ENCODE peak calls at places on chromosomes 16 and 17, in six cellular contexts. Z, M, T, C, Q and V are unnamed samples.

GRCh38 chr16:47143677-47144558 is at the start of gene NETO2:
- DNase-seq in Z (peak; percentile 80), M (peak; percentile 48), T (peak; percentile 22), C (peak; percentile 71), Q (peak; percentile 22), V (no peak)

GRCh38 chr17:6681176-6681575 is 29.6 kb downstream of the C17orf100 start:
- DNase-seq in Z (no peak), M (no peak), T (no peak), C (peak; percentile 18), Q (no peak), V (no peak)

GRCh38 chr17:49748791-49749190 is 15.1 kb downstream of the FAM117A start:
- DNase-seq in Z (no peak), M (no peak), T (no peak), C (no peak), Q (no peak), V (peak; percentile 91)

GRCh38 chr17:19378416-19379293 is at the start of gene MAPK7:
- DNase-seq in Z (no peak), M (no peak), T (no peak), C (no peak), Q (no peak), V (no peak)

GRCh38 chr16:11394593-11394960 is 49.3 kb downstream of the RMI2 start:
- DNase-seq in Z (no peak), M (no peak), T (no peak), C (no peak), Q (no peak), V (no peak)

GRCh38 chr17:45871718-45872117 is 22.6 kb upstream of the MAPT start:
- DNase-seq in Z (no peak), M (no peak), T (no peak), C (no peak), Q (no peak), V (no peak)

GRCh38 chr17:27569257-27569722 is 61.7 kb upstream of the LGALS9 start:
- DNase-seq in Z (peak; percentile 53), M (no peak), T (no peak), C (peak; percentile 38), Q (no peak), V (no peak)

GRCh38 chr17:44084131-44084538 is 13.6 kb downstream of the G6PC3 start:
- DNase-seq in Z (no peak), M (no peak), T (no peak), C (peak; percentile 27), Q (no peak), V (no peak)

GRCh38 chr16:12403746-12404658 is 399.7 kb downstream of the CPPED1 start:
- DNase-seq in Z (no peak), M (no peak), T (no peak), C (no peak), Q (no peak), V (no peak)

GRCh38 chr17:44197980-44198720 is 1.5 kb downstream of the ATXN7L3 start:
- DNase-seq in Z (peak; percentile 31), M (no peak), T (no peak), C (peak; percentile 49), Q (no peak), V (peak; percentile 55)

GRCh38 chr17:44187131-44187899 is 543 bp downstream of the TMUB2 start:
- DNase-seq in Z (no peak), M (no peak), T (no peak), C (peak; percentile 48), Q (no peak), V (no peak)

GRCh38 chr17:7141824-7142223 is 27.2 kb upstream of the ASGR2 start:
- DNase-seq in Z (no peak), M (no peak), T (no peak), C (peak; percentile 87), Q (no peak), V (no peak)

GRCh38 chr16:85546585-85547447 is 66.3 kb upstream of the GSE1 start:
- DNase-seq in Z (no peak), M (no peak), T (no peak), C (peak; percentile 12), Q (no peak), V (no peak)
- TF ChIP-seq CTCF in Z (peak; percentile 8), M (peak; percentile 44), T (no peak), C (peak; percentile 34), Q (no peak), V (no peak)

DNA sequence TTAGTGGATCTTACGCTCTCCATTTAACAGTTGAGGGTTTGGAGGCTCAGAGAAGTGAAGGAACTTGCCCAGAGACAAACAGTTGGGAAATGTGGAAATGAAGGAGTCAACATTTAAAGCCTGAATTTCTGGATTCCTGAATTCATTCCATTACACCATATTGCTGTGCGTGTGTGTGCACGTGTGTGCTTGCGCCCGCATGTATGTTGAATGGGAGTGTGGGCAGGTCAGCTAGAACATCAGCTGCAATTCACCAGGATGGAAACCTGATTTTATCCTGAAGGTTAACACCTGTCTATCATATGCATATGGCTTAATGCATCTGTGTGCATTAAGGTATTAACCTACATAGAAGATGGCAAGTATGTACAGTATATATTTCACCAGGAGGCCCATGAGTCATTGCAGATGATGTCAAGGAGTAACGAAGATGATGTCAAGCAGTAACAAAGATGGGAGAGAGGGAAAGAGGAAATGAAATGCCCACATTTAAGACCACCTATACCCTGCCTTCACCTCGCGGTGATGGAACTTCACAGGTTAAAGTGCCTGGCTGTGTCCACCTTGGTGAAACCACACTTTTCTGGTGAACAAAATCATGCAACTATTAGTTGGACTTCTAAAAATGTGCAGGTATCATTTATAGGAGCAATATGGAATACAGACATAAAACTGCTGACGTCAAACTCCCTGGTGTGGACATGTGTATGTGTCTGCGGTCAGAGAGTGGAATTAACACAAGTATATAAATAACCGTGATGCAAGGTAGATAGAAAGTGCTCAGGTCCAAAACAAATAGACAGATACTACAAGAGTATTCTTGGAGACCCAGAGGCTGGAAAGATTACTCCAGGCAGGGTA is 832 bp upstream of the ADAP2 start:
- DNase-seq in Z (no peak), M (no peak), T (no peak), C (peak; percentile 88), Q (no peak), V (no peak)
- H3K4me3 ChIP-seq in Z (no peak overlapping the region), M (peak overlapping the region; percentile 74), T (peak overlapping the region; percentile 61), C (no peak overlapping the region), Q (no peak overlapping the region), V (no peak overlapping the region)

GRCh38 chr16:17251496-17251895 is 219.3 kb downstream of the XYLT1 start:
- DNase-seq in Z (no peak), M (no peak), T (no peak), C (no peak), Q (no peak), V (no peak)
- TF ChIP-seq CTCF in Z (no peak), M (no peak), T (no peak), C (no peak), Q (no peak), V (peak; percentile 28)

GRCh38 chr16:56995136-56995805 is 5.9 kb downstream of the NLRC5 start:
- DNase-seq in Z (no peak), M (no peak), T (no peak), C (no peak), Q (no peak), V (no peak)

GRCh38 chr16:56998861-56999260 is 9.5 kb downstream of the NLRC5 start:
- DNase-seq in Z (no peak), M (no peak), T (no peak), C (no peak), Q (no peak), V (no peak)

GRCh38 chr16:56997931-56998330 is 8.6 kb downstream of the NLRC5 start:
- DNase-seq in Z (no peak), M (no peak), T (no peak), C (no peak), Q (no peak), V (no peak)

GRCh38 chr16:56998352-56998751 is 9.0 kb downstream of the NLRC5 start:
- DNase-seq in Z (no peak), M (no peak), T (no peak), C (no peak), Q (no peak), V (no peak)

GRCh38 chr16:56997264-56997663 is 7.9 kb downstream of the NLRC5 start:
- DNase-seq in Z (no peak), M (no peak), T (no peak), C (no peak), Q (no peak), V (no peak)
- H3K4me3 ChIP-seq in Z (no peak overlapping the region), M (no peak overlapping the region), T (no peak overlapping the region), C (no peak overlapping the region), Q (no peak overlapping the region), V (no peak overlapping the region)

DNA sequence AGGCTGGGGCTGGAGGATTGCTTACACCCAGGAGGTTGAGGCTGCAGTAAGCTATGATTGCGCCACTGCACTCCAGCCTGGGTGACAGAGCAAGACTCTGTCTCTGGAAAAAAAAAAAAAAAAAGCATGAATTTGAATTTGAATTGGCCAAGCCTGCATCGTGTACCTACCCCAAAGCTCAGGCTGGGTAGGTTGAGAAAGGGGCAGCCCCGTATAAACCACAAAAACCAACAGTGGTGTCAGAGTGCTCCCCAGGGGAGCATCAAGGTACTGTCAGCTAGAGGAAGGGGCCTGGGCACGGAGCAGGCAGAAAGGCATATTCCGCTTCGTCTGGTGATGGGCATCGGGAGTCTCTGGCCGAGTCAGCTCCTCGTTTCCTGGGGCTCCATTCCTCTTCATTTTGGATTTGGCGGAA is 40.9 kb downstream of the RAP1GAP2 start:
- DNase-seq in Z (no peak), M (no peak), T (no peak), C (no peak), Q (no peak), V (no peak)
- TF ChIP-seq CTCF in Z (no peak), M (no peak), T (no peak), C (no peak), Q (no peak), V (peak; percentile 55)

GRCh38 chr16:56610017-56610608 is 1.7 kb downstream of the MT2A start:
- DNase-seq in Z (no peak), M (no peak), T (peak; percentile 91), C (peak; percentile 93), Q (peak; percentile 78), V (no peak)

GRCh38 chr16:56608043-56608875 is at the start of gene MT2A:
- DNase-seq in Z (peak; percentile 92), M (peak; percentile 97), T (peak; percentile 95), C (peak; percentile 98), Q (peak; percentile 94), V (peak; percentile 74)

GRCh38 chr16:56608876-56609462 is 585 bp downstream of the MT2A start:
- DNase-seq in Z (no peak), M (no peak), T (no peak), C (no peak), Q (no peak), V (no peak)

GRCh38 chr16:56610609-56611111 is 2.3 kb downstream of the MT2A start:
- DNase-seq in Z (no peak), M (no peak), T (no peak), C (no peak), Q (no peak), V (no peak)

GRCh38 chr16:56609463-56609921 is 1.1 kb downstream of the MT2A start:
- DNase-seq in Z (no peak), M (no peak), T (peak; percentile 60), C (peak; percentile 71), Q (peak; percentile 79), V (peak; percentile 76)
- H3K4me3 ChIP-seq in Z (no peak overlapping the region), M (peak overlapping the region; percentile 78), T (peak overlapping the region; percentile 78), C (peak overlapping the region; percentile 81), Q (peak overlapping the region; percentile 67), V (peak overlapping the region; percentile 58)